ENCODE peak calls at places on chromosomes 2 and 18, in six cellular contexts. One of them, this sample, is unnamed.

GRCh38 chr2:166653185-166653813 is 159.2 kb upstream of the SCN7A start:
- DNase-seq in spleen: no peak
- DNase-seq in RWPE2: no peak
- DNase-seq in CD8-positive, alpha-beta memory T cell: no peak
- DNase-seq in heart right ventricle: no peak
- DNase-seq in bronchial epithelial cell: peak; percentile 55
- DNase-seq in this sample: peak; percentile 82

GRCh38 chr18:44819944-44820510 is 139.3 kb downstream of the SETBP1 start:
- DNase-seq in RWPE2: no peak
- DNase-seq in CD8-positive, alpha-beta memory T cell: no peak
- DNase-seq in bronchial epithelial cell: no peak
- DNase-seq in spleen: no peak
- DNase-seq in heart right ventricle: peak; percentile 55
- DNase-seq in this sample: no peak

GRCh38 chr2:227163998-227164744 is at the start of the genes COL4A3 and COL4A4:
- DNase-seq in CD8-positive, alpha-beta memory T cell: no peak
- DNase-seq in heart right ventricle: peak; percentile 69
- DNase-seq in RWPE2: peak; percentile 43
- DNase-seq in spleen: peak; percentile 86
- DNase-seq in bronchial epithelial cell: no peak
- DNase-seq in this sample: no peak

GRCh38 chr18:68417826-68418225 is 297.1 kb downstream of the TMX3 start:
- DNase-seq in heart right ventricle: no peak
- DNase-seq in spleen: no peak
- DNase-seq in RWPE2: no peak
- DNase-seq in CD8-positive, alpha-beta memory T cell: no peak
- DNase-seq in bronchial epithelial cell: peak; percentile 53
- DNase-seq in this sample: no peak

GRCh38 chr2:116747103-116747502 is 1067.4 kb upstream of the DDX18 start:
- DNase-seq in bronchial epithelial cell: no peak
- DNase-seq in RWPE2: no peak
- DNase-seq in spleen: no peak
- DNase-seq in heart right ventricle: no peak
- DNase-seq in CD8-positive, alpha-beta memory T cell: no peak
- DNase-seq in this sample: no peak

GRCh38 chr2:45640575-45640974 is 10.9 kb upstream of the PRKCE start:
- DNase-seq in RWPE2: no peak
- DNase-seq in heart right ventricle: no peak
- DNase-seq in bronchial epithelial cell: no peak
- DNase-seq in spleen: no peak
- DNase-seq in CD8-positive, alpha-beta memory T cell: no peak
- DNase-seq in this sample: no peak

GRCh38 chr2:85353876-85354285 is 447 bp downstream of the RETSAT start:
- DNase-seq in bronchial epithelial cell: peak; percentile 37
- DNase-seq in heart right ventricle: peak; percentile 56
- DNase-seq in CD8-positive, alpha-beta memory T cell: no peak
- DNase-seq in spleen: no peak
- DNase-seq in RWPE2: no peak
- DNase-seq in this sample: peak; percentile 7

GRCh38 chr2:229313591-229313990 is 42.5 kb upstream of the PID1 start:
- DNase-seq in bronchial epithelial cell: peak; percentile 65
- DNase-seq in spleen: no peak
- DNase-seq in heart right ventricle: no peak
- DNase-seq in RWPE2: no peak
- DNase-seq in CD8-positive, alpha-beta memory T cell: no peak
- DNase-seq in this sample: peak; percentile 33

GRCh38 chr2:197777823-197778407 is 7.2 kb downstream of the BOLL start:
- DNase-seq in heart right ventricle: no peak
- DNase-seq in spleen: no peak
- DNase-seq in bronchial epithelial cell: peak; percentile 41
- DNase-seq in CD8-positive, alpha-beta memory T cell: peak; percentile 24
- DNase-seq in RWPE2: no peak
- DNase-seq in this sample: peak; percentile 59

GRCh38 chr2:158511706-158512105 is 55.0 kb downstream of the PKP4 start:
- DNase-seq in heart right ventricle: no peak
- DNase-seq in spleen: no peak
- DNase-seq in bronchial epithelial cell: no peak
- DNase-seq in RWPE2: no peak
- DNase-seq in CD8-positive, alpha-beta memory T cell: no peak
- DNase-seq in this sample: no peak

GRCh38 chr2:235116885-235117492 is 165.2 kb downstream of the SH3BP4 start:
- DNase-seq in spleen: no peak
- DNase-seq in heart right ventricle: no peak
- DNase-seq in bronchial epithelial cell: peak; percentile 45
- DNase-seq in RWPE2: no peak
- DNase-seq in CD8-positive, alpha-beta memory T cell: peak; percentile 5
- DNase-seq in this sample: peak; percentile 67

GRCh38 chr2:27627963-27628766 is 647 bp downstream of the CCDC121 start:
- DNase-seq in RWPE2: no peak
- DNase-seq in spleen: no peak
- DNase-seq in CD8-positive, alpha-beta memory T cell: no peak
- DNase-seq in bronchial epithelial cell: peak; percentile 98
- DNase-seq in heart right ventricle: no peak
- DNase-seq in this sample: peak; percentile 95

GRCh38 chr18:7740815-7741214 is 173.7 kb downstream of the PTPRM start:
- DNase-seq in CD8-positive, alpha-beta memory T cell: no peak
- DNase-seq in bronchial epithelial cell: no peak
- DNase-seq in RWPE2: no peak
- DNase-seq in spleen: no peak
- DNase-seq in heart right ventricle: no peak
- DNase-seq in this sample: peak; percentile 41

GRCh38 chr2:205903549-205904129 is 182.3 kb downstream of the INO80D start:
- DNase-seq in CD8-positive, alpha-beta memory T cell: no peak
- DNase-seq in spleen: no peak
- DNase-seq in RWPE2: no peak
- DNase-seq in bronchial epithelial cell: peak; percentile 5
- DNase-seq in heart right ventricle: no peak
- DNase-seq in this sample: no peak

GRCh38 chr18:8615397-8616025 is 6.3 kb downstream of the RAB12 start:
- DNase-seq in CD8-positive, alpha-beta memory T cell: no peak
- DNase-seq in spleen: no peak
- DNase-seq in bronchial epithelial cell: peak; percentile 89
- DNase-seq in heart right ventricle: no peak
- DNase-seq in RWPE2: no peak
- DNase-seq in this sample: peak; percentile 93

GRCh38 chr18:35484034-35484433 is 13.7 kb downstream of the INO80C start:
- DNase-seq in RWPE2: no peak
- DNase-seq in heart right ventricle: no peak
- DNase-seq in bronchial epithelial cell: no peak
- DNase-seq in spleen: no peak
- DNase-seq in CD8-positive, alpha-beta memory T cell: no peak
- DNase-seq in this sample: no peak

GRCh38 chr2:36650031-36650430 is 46.5 kb upstream of the VIT start:
- DNase-seq in RWPE2: peak; percentile 62
- DNase-seq in bronchial epithelial cell: peak; percentile 90
- DNase-seq in spleen: no peak
- DNase-seq in CD8-positive, alpha-beta memory T cell: no peak
- DNase-seq in heart right ventricle: no peak
- DNase-seq in this sample: peak; percentile 56

GRCh38 chr2:121510857-121511256 is 19.8 kb upstream of the RNU4ATAC start:
- DNase-seq in spleen: no peak
- DNase-seq in CD8-positive, alpha-beta memory T cell: no peak
- DNase-seq in heart right ventricle: no peak
- DNase-seq in bronchial epithelial cell: no peak
- DNase-seq in RWPE2: no peak
- DNase-seq in this sample: no peak

GRCh38 chr18:336753-337152 is 68.9 kb upstream of the THOC1 start:
- DNase-seq in bronchial epithelial cell: no peak
- DNase-seq in spleen: no peak
- DNase-seq in RWPE2: no peak
- DNase-seq in heart right ventricle: no peak
- DNase-seq in CD8-positive, alpha-beta memory T cell: no peak
- DNase-seq in this sample: no peak

GRCh38 chr18:3138274-3138975 is 81.3 kb downstream of the MYOM1 start:
- DNase-seq in RWPE2: no peak
- DNase-seq in bronchial epithelial cell: no peak
- DNase-seq in spleen: no peak
- DNase-seq in CD8-positive, alpha-beta memory T cell: no peak
- DNase-seq in heart right ventricle: no peak
- DNase-seq in this sample: no peak
- H3K4me3 ChIP-seq in RWPE2: no peak overlapping the region
- H3K4me3 ChIP-seq in bronchial epithelial cell: no peak overlapping the region
- H3K4me3 ChIP-seq in spleen: no peak overlapping the region
- H3K4me3 ChIP-seq in CD8-positive, alpha-beta memory T cell: no peak overlapping the region
- H3K4me3 ChIP-seq in heart right ventricle: no peak overlapping the region
- H3K4me3 ChIP-seq in this sample: no peak overlapping the region

DNA sequence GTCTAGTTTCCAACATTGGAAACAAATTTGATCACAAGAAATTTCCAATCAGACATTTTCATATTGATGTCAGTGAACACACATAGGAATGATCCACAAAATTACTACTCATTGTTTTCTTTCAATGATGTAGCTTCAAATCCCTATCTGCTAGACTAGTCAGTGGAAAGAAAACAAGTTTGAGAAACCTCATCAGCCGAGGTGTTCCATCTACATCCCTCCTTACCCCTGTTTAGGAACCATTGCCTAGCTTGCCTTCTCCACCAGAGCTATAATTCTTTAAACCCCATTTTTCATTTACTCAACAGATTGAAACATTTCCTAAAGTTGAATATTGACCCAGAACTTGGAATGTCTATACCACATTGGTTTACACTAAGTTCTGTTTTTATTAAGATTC is 45.3 kb downstream of the HNMT start:
- DNase-seq in RWPE2: no peak
- DNase-seq in bronchial epithelial cell: no peak
- DNase-seq in CD8-positive, alpha-beta memory T cell: no peak
- DNase-seq in spleen: no peak
- DNase-seq in heart right ventricle: no peak
- DNase-seq in this sample: no peak
- H3K4me3 ChIP-seq in RWPE2: no peak overlapping the region
- H3K4me3 ChIP-seq in bronchial epithelial cell: no peak overlapping the region
- H3K4me3 ChIP-seq in CD8-positive, alpha-beta memory T cell: no peak overlapping the region
- H3K4me3 ChIP-seq in spleen: no peak overlapping the region
- H3K4me3 ChIP-seq in heart right ventricle: no peak overlapping the region
- H3K4me3 ChIP-seq in this sample: no peak overlapping the region

GRCh38 chr2:177242136-177242987 is 22.2 kb downstream of the NFE2L2 start:
- DNase-seq in spleen: no peak
- DNase-seq in heart right ventricle: no peak
- DNase-seq in CD8-positive, alpha-beta memory T cell: no peak
- DNase-seq in RWPE2: no peak
- DNase-seq in bronchial epithelial cell: peak; percentile 91
- DNase-seq in this sample: peak; percentile 97
- H3K4me3 ChIP-seq in spleen: no peak overlapping the region
- H3K4me3 ChIP-seq in heart right ventricle: no peak overlapping the region
- H3K4me3 ChIP-seq in CD8-positive, alpha-beta memory T cell: peak overlapping the region; percentile 7
- H3K4me3 ChIP-seq in RWPE2: no peak overlapping the region
- H3K4me3 ChIP-seq in bronchial epithelial cell: no peak overlapping the region
- H3K4me3 ChIP-seq in this sample: peak overlapping the region; percentile 4

DNA sequence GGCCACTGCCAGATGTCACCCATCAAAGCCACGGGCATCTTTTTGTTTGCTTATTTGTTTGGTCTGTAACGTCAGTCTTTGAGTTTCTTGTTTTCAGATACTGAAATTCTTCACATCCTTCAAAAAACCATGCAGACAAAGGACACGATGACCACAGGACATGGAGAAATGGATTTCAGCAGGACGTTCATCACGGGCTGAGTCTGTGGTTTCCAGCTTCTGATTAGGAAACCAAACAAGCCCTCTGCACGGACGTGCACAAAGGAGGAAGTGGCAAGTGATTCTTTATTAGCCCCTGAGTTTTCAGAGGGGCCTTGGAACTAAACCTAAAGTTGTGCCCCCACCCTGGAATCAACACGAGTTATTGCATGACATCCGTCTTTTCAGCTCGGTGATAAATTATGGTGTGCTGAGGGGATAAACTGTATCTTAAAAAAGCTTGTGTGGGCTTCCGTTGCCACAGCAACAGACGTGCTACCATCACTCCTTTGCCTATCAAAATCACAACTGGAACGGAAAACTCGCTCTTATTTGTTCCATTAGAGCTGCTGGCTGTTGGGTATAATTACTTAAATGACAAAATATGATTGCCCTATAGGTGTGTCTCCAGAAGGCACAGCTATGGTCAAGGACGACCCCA is 181.6 kb downstream of the EIPR1 start:
- DNase-seq in RWPE2: no peak
- DNase-seq in CD8-positive, alpha-beta memory T cell: no peak
- DNase-seq in bronchial epithelial cell: no peak
- DNase-seq in spleen: peak; percentile 54
- DNase-seq in heart right ventricle: no peak
- DNase-seq in this sample: no peak
- H3K4me3 ChIP-seq in RWPE2: no peak overlapping the region
- H3K4me3 ChIP-seq in CD8-positive, alpha-beta memory T cell: no peak overlapping the region
- H3K4me3 ChIP-seq in bronchial epithelial cell: no peak overlapping the region
- H3K4me3 ChIP-seq in spleen: no peak overlapping the region
- H3K4me3 ChIP-seq in heart right ventricle: no peak overlapping the region
- H3K4me3 ChIP-seq in this sample: no peak overlapping the region

GRCh38 chr2:238863749-238864206 is 15.9 kb downstream of the TWIST2 start:
- DNase-seq in bronchial epithelial cell: no peak
- DNase-seq in heart right ventricle: no peak
- DNase-seq in CD8-positive, alpha-beta memory T cell: no peak
- DNase-seq in RWPE2: no peak
- DNase-seq in spleen: no peak
- DNase-seq in this sample: no peak
- H3K4me3 ChIP-seq in bronchial epithelial cell: no peak overlapping the region
- H3K4me3 ChIP-seq in heart right ventricle: no peak overlapping the region
- H3K4me3 ChIP-seq in CD8-positive, alpha-beta memory T cell: no peak overlapping the region
- H3K4me3 ChIP-seq in RWPE2: no peak overlapping the region
- H3K4me3 ChIP-seq in spleen: no peak overlapping the region
- H3K4me3 ChIP-seq in this sample: no peak overlapping the region

DNA sequence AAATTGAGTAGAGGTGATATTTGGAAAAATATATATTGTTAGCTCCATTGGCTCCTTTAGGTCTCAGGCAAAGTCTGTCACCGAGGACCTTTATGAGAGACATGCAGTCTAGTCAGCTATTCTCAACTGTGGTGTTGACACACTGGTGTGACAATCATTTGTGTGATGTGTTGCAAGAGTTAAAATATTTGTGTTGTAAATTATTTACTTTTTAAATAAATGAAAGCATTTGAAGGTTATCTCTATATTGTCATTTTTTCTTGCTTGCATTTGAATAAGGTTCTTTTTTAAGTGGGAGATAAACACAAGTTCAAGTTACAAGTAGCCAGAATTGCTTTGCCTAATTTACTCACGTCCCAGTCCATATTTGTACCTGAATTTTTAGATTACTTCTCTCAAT is 4.3 kb downstream of the REL start:
- DNase-seq in spleen: no peak
- DNase-seq in heart right ventricle: no peak
- DNase-seq in RWPE2: no peak
- DNase-seq in CD8-positive, alpha-beta memory T cell: no peak
- DNase-seq in bronchial epithelial cell: peak; percentile 35
- DNase-seq in this sample: no peak
- H3K4me3 ChIP-seq in spleen: no peak overlapping the region
- H3K4me3 ChIP-seq in heart right ventricle: no peak overlapping the region
- H3K4me3 ChIP-seq in RWPE2: no peak overlapping the region
- H3K4me3 ChIP-seq in CD8-positive, alpha-beta memory T cell: peak overlapping the region; percentile 28
- H3K4me3 ChIP-seq in bronchial epithelial cell: no peak overlapping the region
- H3K4me3 ChIP-seq in this sample: no peak overlapping the region

GRCh38 chr18:23236876-23237468 is 101.7 kb downstream of the CABLES1 start:
- DNase-seq in CD8-positive, alpha-beta memory T cell: no peak
- DNase-seq in bronchial epithelial cell: no peak
- DNase-seq in spleen: peak; percentile 70
- DNase-seq in heart right ventricle: no peak
- DNase-seq in RWPE2: no peak
- DNase-seq in this sample: no peak
- H3K4me3 ChIP-seq in CD8-positive, alpha-beta memory T cell: no peak overlapping the region
- H3K4me3 ChIP-seq in bronchial epithelial cell: no peak overlapping the region
- H3K4me3 ChIP-seq in spleen: no peak overlapping the region
- H3K4me3 ChIP-seq in heart right ventricle: no peak overlapping the region
- H3K4me3 ChIP-seq in RWPE2: no peak overlapping the region
- H3K4me3 ChIP-seq in this sample: no peak overlapping the region

GRCh38 chr2:96150007-96150406 is 4.8 kb upstream of the DUSP2 start:
- DNase-seq in spleen: peak; percentile 75
- DNase-seq in RWPE2: peak; percentile 44
- DNase-seq in heart right ventricle: no peak
- DNase-seq in bronchial epithelial cell: no peak
- DNase-seq in CD8-positive, alpha-beta memory T cell: no peak
- DNase-seq in this sample: no peak
- H3K4me3 ChIP-seq in spleen: no peak overlapping the region
- H3K4me3 ChIP-seq in RWPE2: no peak overlapping the region
- H3K4me3 ChIP-seq in heart right ventricle: no peak overlapping the region
- H3K4me3 ChIP-seq in bronchial epithelial cell: no peak overlapping the region
- H3K4me3 ChIP-seq in CD8-positive, alpha-beta memory T cell: no peak overlapping the region
- H3K4me3 ChIP-seq in this sample: no peak overlapping the region

This sample was measured in astrocyte of the spinal cord.